ENCODE peak calls at places on chromosomes 16 and 17, in seven cellular contexts. Z, C, Q, R, N, M and E are unnamed samples. For H3K27me3, the result is how much of the 10 kb centered on the place peaks cover.

GRCh38 chr16:70720431-70721201 is 34.8 kb upstream of the MTSS2 start:
- DNase-seq in Z (no peak), C (no peak), Q (peak), R (no peak), N (no peak), M (no peak), E (no peak)

GRCh38 chr17:80413771-80414507 is 1.0 kb upstream of the ENDOV start:
- DNase-seq in Z (no peak), C (no peak), Q (no peak), R (no peak), N (no peak), M (no peak), E (no peak)

GRCh38 chr17:73693016-73693545 is 48.8 kb upstream of the SDK2 start:
- DNase-seq in Z (peak), C (no peak), Q (no peak), R (no peak), N (no peak), M (no peak), E (no peak)

GRCh38 chr16:9797306-9797705 is 384.9 kb downstream of the GRIN2A start:
- DNase-seq in Z (no peak), C (no peak), Q (peak), R (no peak), N (no peak), M (no peak), E (no peak)

GRCh38 chr17:71926746-71927398 is 193.9 kb upstream of the SOX9 start:
- DNase-seq in Z (no peak), C (no peak), Q (no peak), R (no peak), N (no peak), M (no peak), E (no peak)

GRCh38 chr17:47733414-47734288 is 615 bp downstream of the TBX21 start:
- DNase-seq in Z (peak), C (no peak), Q (no peak), R (no peak), N (peak), M (peak), E (no peak)

GRCh38 chr16:590165-590874 is 454 bp downstream of the RAB40C start:
- DNase-seq in Z (peak), C (peak), Q (peak), R (no peak), N (peak), M (peak), E (no peak)

GRCh38 chr16:22191966-22192260 is 14.2 kb upstream of the EEF2K start:
- DNase-seq in Z (no peak), C (peak), Q (no peak), R (no peak), N (peak), M (no peak), E (no peak)

GRCh38 chr17:4786111-4786491 is at the start of gene VMO1:
- DNase-seq in Z (peak), C (no peak), Q (no peak), R (peak), N (no peak), M (no peak), E (no peak)

GRCh38 chr16:48862087-48862532 is 252.1 kb upstream of the N4BP1 start:
- DNase-seq in Z (peak), C (no peak), Q (peak), R (no peak), N (no peak), M (no peak), E (no peak)

GRCh38 chr16:50925758-50926357 is 184.0 kb downstream of the CYLD start:
- DNase-seq in Z (no peak), C (no peak), Q (peak), R (no peak), N (no peak), M (no peak), E (no peak)

GRCh38 chr16:49632798-49633189 is 223.1 kb downstream of the ZNF423 start:
- DNase-seq in Z (peak), C (no peak), Q (no peak), R (no peak), N (peak), M (no peak), E (no peak)

GRCh38 chr16:28984091-28984490 is 761 bp upstream of the LAT start:
- DNase-seq in Z (no peak), C (no peak), Q (no peak), R (no peak), N (no peak), M (no peak), E (no peak)

GRCh38 chr16:35691057-35691456 is 2231.6 kb downstream of the TP53TG3F start:
- DNase-seq in Z (no peak), C (no peak), Q (no peak), R (no peak), N (no peak), M (no peak), E (no peak)

GRCh38 chr17:63698886-63699637 is 863 bp downstream of the LIMD2 start:
- DNase-seq in Z (peak), C (no peak), Q (no peak), R (peak), N (peak), M (peak), E (peak)

GRCh38 chr17:691423-691822 is 23.2 kb downstream of the VPS53 start:
- DNase-seq in Z (no peak), C (no peak), Q (peak), R (no peak), N (no peak), M (no peak), E (no peak)

GRCh38 chr17:61337247-61337812 is 62.3 kb upstream of the TBX2 start:
- DNase-seq in Z (peak), C (no peak), Q (no peak), R (no peak), N (no peak), M (no peak), E (no peak)
- H3K27ac ChIP-seq in Z (no peak), C (no peak), Q (no peak), R (peak), N (peak), M (no peak), E (no peak)

GRCh38 chr17:43907425-43907981 is at the start of gene MPP2:
- DNase-seq in Z (peak), C (peak), Q (peak), R (peak), N (no peak), M (no peak), E (peak)
- TF ChIP-seq CTCF in Z (no peak), C (peak), Q (no peak), R (peak), N (no peak), M (no peak), E (peak)

DNA sequence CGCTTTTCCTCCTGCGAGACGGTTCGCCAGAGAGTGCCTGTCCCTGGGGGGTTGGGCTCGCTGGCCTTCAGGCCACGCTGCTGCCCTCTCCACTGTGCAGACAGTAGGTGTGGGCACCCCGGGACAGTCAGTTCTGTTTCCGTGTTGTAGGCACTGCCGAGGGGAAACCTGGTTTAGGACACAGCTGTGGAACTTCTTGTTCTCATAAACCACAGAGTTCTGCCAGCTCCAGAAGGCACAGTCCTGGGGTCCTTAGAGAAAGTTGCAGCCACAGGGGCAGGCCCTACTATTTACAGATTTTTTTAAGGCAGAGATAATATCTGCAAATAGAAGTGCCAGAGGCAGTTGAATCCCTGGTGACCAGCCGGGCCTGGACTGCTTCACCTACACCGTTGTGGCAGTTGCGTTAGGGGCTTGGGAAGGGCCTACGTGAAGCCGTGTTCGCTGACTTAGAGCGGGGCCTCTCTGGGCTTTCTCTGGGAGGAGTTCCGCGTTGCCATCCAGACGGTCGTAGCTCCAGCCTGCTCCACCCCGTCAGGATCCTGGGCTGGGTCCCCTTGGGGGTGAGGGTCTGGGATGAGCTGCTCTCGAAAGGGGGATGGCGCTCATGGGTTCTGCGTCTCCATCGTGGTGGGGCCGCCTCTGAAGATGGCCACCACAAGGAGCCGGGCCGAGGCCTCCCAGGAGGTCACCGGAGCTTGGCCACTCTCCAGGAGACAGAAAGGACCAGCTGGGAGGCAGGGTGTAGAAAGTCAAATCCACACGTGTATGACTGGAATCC is 126.3 kb downstream of the BANP start:
- DNase-seq in Z (no peak), C (no peak), Q (no peak), R (peak), N (no peak), M (no peak), E (no peak)
- H3K27me3 ChIP-seq in Z (under half), C (under half), Q (under half), R (under half), N (under half), M (under half), E (under half)

GRCh38 chr16:1971678-1972489 is at the start of gene TBL3:
- DNase-seq in Z (peak), C (peak), Q (peak), R (peak), N (peak), M (peak), E (peak)

GRCh38 chr16:1975432-1976215 is 3.8 kb downstream of the TBL3 start:
- DNase-seq in Z (no peak), C (no peak), Q (no peak), R (no peak), N (no peak), M (no peak), E (no peak)

GRCh38 chr16:1974157-1975070 is 2.6 kb downstream of the TBL3 start:
- DNase-seq in Z (no peak), C (no peak), Q (no peak), R (no peak), N (no peak), M (no peak), E (no peak)

GRCh38 chr16:1973461-1974156 is 1.8 kb downstream of the TBL3 start:
- DNase-seq in Z (no peak), C (no peak), Q (no peak), R (no peak), N (no peak), M (no peak), E (no peak)

DNA sequence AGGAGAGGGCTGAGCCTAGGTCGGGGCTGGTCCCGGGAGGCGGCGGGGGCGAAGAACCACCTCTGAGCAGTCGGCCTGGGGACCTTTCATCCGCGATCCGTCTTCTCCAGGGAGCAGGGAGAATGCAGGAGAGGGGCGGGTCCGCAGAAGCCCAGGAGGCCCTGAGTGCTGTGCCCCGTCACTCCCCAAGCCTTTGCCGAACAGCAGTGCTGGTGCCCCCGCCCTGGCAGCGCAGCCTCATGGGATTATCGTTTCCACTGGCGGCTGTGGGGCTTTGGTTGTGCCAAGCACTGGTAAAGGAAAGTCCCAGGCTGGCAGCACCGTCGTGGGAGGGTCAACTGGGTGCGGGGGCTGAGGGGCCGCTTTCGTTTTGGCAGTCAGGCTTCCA is 631 bp downstream of the TBL3 start:
- DNase-seq in Z (no peak), C (no peak), Q (no peak), R (no peak), N (no peak), M (no peak), E (no peak)
- H3K27ac ChIP-seq in Z (peak), C (peak), Q (peak), R (peak), N (no peak), M (no peak), E (peak)

DNA sequence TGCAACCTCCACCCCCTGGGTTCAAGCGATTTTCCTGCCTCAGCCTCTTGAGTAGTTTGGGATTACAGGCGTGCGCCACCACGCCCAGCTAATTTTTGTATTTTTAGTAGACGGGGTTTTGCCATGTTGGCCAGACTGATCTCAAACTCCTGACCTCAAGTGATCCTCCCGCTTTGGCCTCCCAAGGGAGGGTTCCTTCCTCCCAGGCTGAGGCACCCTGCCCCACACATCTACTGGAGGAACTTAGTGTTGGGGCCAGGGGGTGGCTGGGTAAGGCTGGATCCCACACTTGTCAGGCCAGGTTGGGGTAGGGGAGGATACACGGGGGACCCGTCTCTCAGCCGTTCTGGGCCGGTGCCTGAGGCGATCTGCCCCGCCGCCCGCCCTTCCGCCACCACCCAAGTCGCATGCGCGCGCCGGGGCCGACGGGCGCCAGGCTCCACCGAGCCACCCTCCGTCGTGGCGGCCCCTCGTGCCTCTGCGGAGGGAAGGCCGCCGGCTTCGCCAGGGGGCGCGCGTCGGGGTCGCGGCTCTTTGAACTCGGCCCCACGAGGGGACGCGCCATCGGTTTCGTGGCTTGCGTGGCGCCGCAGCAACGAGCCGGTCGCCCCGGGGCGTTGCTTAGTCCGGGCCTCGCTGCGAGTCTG is 15.9 kb downstream of the GRB7 start:
- DNase-seq in Z (peak), C (no peak), Q (no peak), R (peak), N (peak), M (peak), E (peak)
- TF ChIP-seq CTCF in Z (no peak), C (no peak), Q (no peak), R (no peak), N (no peak), M (no peak), E (no peak)

DNA sequence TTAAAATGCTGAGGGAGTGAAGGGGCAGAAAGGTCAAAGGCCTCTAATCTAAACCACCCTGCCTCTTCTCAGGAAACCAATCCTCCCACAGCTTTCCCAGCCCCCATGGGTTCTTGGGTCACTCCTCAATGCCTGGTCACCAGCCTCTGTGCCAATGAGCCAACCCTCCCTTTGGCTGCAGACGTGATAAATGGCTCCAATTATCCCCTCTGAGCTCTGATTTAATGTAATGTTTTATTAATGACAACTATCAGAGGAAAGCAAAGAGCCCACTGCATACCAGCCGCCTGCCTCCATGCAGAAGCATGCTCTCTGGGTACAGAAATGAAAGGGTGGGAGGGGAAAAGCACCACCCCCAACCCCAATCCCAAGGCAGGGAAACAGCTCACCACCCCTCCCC is 161.1 kb downstream of the TMEM132E start:
- DNase-seq in Z (peak), C (no peak), Q (no peak), R (no peak), N (no peak), M (no peak), E (no peak)
- H3K27me3 ChIP-seq in Z (under half), C (under half), Q (under half), R (under half), N (under half), M (under half), E (under half)

DNA sequence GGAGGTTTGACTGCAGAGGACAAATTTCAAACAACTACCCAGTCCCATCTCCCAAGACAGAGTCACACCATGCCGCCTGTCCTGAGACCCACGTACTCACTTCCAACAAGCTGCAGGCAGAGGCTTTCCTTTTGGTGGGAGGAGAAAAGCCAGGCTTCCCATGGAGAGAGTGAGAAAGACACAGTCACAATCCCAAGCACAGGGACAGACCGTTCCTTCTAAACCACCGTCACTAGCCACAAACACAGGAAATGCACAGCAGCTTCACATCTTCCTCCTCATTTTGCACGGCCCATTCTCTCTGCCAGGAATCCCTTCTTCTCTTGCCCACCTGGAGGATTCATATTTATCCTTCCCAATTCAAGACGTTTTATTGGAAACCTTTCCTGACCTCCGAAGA is 87.8 kb downstream of the XYLT1 start:
- DNase-seq in Z (peak), C (no peak), Q (no peak), R (no peak), N (no peak), M (no peak), E (no peak)
- H3K27ac ChIP-seq in Z (no peak), C (no peak), Q (no peak), R (no peak), N (peak), M (no peak), E (no peak)